ENCODE peak calls at places on chromosomes 3 and 15, in six cellular contexts. M is neuronal stem cell, O is IMR-90, B is mesendoderm, G is mesenchymal stem cell, S is trophoblast cell. L is an unnamed sample.

GRCh38 chr3:170128977-170129431 is 52.5 kb downstream of the PHC3 start:
- DNase-seq in M (no peak), O (peak; percentile 37), B (peak; percentile 44), G (peak; percentile 26), S (no peak), L (no peak)

GRCh38 chr15:48396020-48396419 is 64.8 kb downstream of the DUT start:
- DNase-seq in M (no peak), O (no peak), B (peak; percentile 53), G (no peak), S (no peak), L (no peak)

GRCh38 chr3:127536818-127537810 is 53.4 kb downstream of the TPRA1 start:
- DNase-seq in M (peak; percentile 74), O (no peak), B (peak; percentile 79), G (no peak), S (no peak), L (no peak)

GRCh38 chr15:55861115-55861514 is 118.2 kb upstream of the PRTG start:
- DNase-seq in M (no peak), O (no peak), B (no peak), G (no peak), S (no peak), L (no peak)

GRCh38 chr3:142353571-142353970 is 94.3 kb downstream of the XRN1 start:
- DNase-seq in M (no peak), O (peak; percentile 29), B (no peak), G (peak; percentile 12), S (no peak), L (no peak)

GRCh38 chr15:68599560-68600071 is 20.8 kb downstream of the CORO2B start:
- DNase-seq in M (peak; percentile 86), O (peak; percentile 75), B (peak; percentile 94), G (peak; percentile 87), S (no peak), L (peak; percentile 89)

GRCh38 chr15:48177383-48177874 is 666 bp downstream of the MYEF2 start:
- DNase-seq in M (no peak), O (peak; percentile 62), B (peak; percentile 55), G (peak; percentile 75), S (no peak), L (no peak)

GRCh38 chr3:163560459-163560858 is 1517.8 kb downstream of the SI start:
- DNase-seq in M (no peak), O (no peak), B (peak; percentile 20), G (no peak), S (no peak), L (no peak)

GRCh38 chr3:152539191-152539764 is 270.5 kb downstream of the MBNL1 start:
- DNase-seq in M (no peak), O (no peak), B (peak; percentile 58), G (no peak), S (no peak), L (no peak)

GRCh38 chr3:16404349-16404895 is 109.1 kb downstream of the RFTN1 start:
- DNase-seq in M (no peak), O (no peak), B (no peak), G (no peak), S (no peak), L (no peak)

GRCh38 chr15:93983501-93983900 is 247.9 kb upstream of the MCTP2 start:
- DNase-seq in M (no peak), O (no peak), B (no peak), G (no peak), S (peak; percentile 14), L (no peak)

GRCh38 chr3:177610677-177611654 is 413.7 kb upstream of the TBL1XR1 start:
- DNase-seq in M (no peak), O (peak; percentile 40), B (no peak), G (no peak), S (no peak), L (no peak)

GRCh38 chr3:62954579-62954978 is 79.4 kb upstream of the CADPS start:
- DNase-seq in M (no peak), O (no peak), B (peak; percentile 9), G (no peak), S (no peak), L (no peak)

GRCh38 chr15:56208641-56209155 is 35.0 kb downstream of the RFX7 start:
- DNase-seq in M (no peak), O (peak; percentile 23), B (no peak), G (no peak), S (no peak), L (no peak)

GRCh38 chr3:34727700-34728099 is 911.6 kb upstream of the ARPP21 start:
- DNase-seq in M (no peak), O (no peak), B (no peak), G (no peak), S (no peak), L (no peak)

GRCh38 chr15:85071061-85071460 is 89.4 kb downstream of the PDE8A start:
- DNase-seq in M (no peak), O (no peak), B (no peak), G (no peak), S (no peak), L (no peak)

GRCh38 chr15:67124911-67125588 is 59.6 kb downstream of the SMAD3 start:
- DNase-seq in M (no peak), O (no peak), B (no peak), G (no peak), S (no peak), L (no peak)

GRCh38 chr3:50660386-50660785 is 14.3 kb upstream of the DOCK3 start:
- DNase-seq in M (no peak), O (no peak), B (no peak), G (no peak), S (no peak), L (peak; percentile 15)

GRCh38 chr3:151879037-151879436 is 5.6 kb downstream of the SUCNR1 start:
- DNase-seq in M (no peak), O (peak; percentile 56), B (no peak), G (no peak), S (no peak), L (no peak)

GRCh38 chr3:184776916-184777315 is 35.0 kb upstream of the VPS8 start:
- DNase-seq in M (no peak), O (no peak), B (no peak), G (no peak), S (no peak), L (no peak)

GRCh38 chr3:111681705-111682426 is 86.7 kb upstream of the ZBED2 start:
- DNase-seq in M (no peak), O (no peak), B (no peak), G (no peak), S (no peak), L (no peak)

GRCh38 chr3:120706950-120707349 is 24.9 kb upstream of the HGD start:
- DNase-seq in M (no peak), O (no peak), B (no peak), G (no peak), S (no peak), L (no peak)

GRCh38 chr3:151183253-151183652 is 19.8 kb downstream of the GPR171 start:
- DNase-seq in M (no peak), O (no peak), B (no peak), G (peak; percentile 10), S (no peak), L (no peak)

GRCh38 chr3:148873928-148874326 is 8.8 kb downstream of the CPA3 start:
- DNase-seq in M (no peak), O (peak; percentile 9), B (no peak), G (no peak), S (no peak), L (no peak)

GRCh38 chr15:68025860-68026424 is 28.2 kb upstream of the PIAS1 start:
- DNase-seq in M (no peak), O (peak; percentile 37), B (no peak), G (peak; percentile 36), S (peak; percentile 72), L (no peak)

GRCh38 chr3:193872265-193872753 is 263.6 kb upstream of the HES1 start:
- DNase-seq in M (no peak), O (peak; percentile 98), B (peak; percentile 60), G (peak; percentile 81), S (peak; percentile 94), L (no peak)

GRCh38 chr15:39756806-39757522 is 25.7 kb downstream of the FSIP1 start:
- DNase-seq in M (peak; percentile 62), O (peak; percentile 83), B (peak; percentile 57), G (peak; percentile 67), S (peak; percentile 60), L (no peak)

GRCh38 chr15:39748276-39748675 is 34.4 kb downstream of the FSIP1 start:
- DNase-seq in M (no peak), O (no peak), B (no peak), G (no peak), S (no peak), L (no peak)

GRCh38 chr15:39747326-39747725 is 35.3 kb downstream of the FSIP1 start:
- DNase-seq in M (no peak), O (peak; percentile 84), B (no peak), G (peak; percentile 47), S (no peak), L (no peak)

GRCh38 chr15:39752991-39753390 is 29.6 kb downstream of the FSIP1 start:
- DNase-seq in M (no peak), O (no peak), B (no peak), G (no peak), S (no peak), L (no peak)
- H2BK120ac ChIP-seq in M (no peak overlapping the region), O (no peak overlapping the region), B (no peak overlapping the region), G (no peak overlapping the region), S (no peak overlapping the region), L (no peak overlapping the region)

GRCh38 chr3:124410471-124410870 is 319.8 kb upstream of the UMPS start:
- DNase-seq in M (no peak), O (peak; percentile 47), B (no peak), G (peak; percentile 16), S (no peak), L (no peak)
- H2AK5ac ChIP-seq in M (no peak overlapping the region), O (no peak overlapping the region), B (no peak overlapping the region), G (no peak overlapping the region), S (no peak overlapping the region), L (no peak overlapping the region)

DNA sequence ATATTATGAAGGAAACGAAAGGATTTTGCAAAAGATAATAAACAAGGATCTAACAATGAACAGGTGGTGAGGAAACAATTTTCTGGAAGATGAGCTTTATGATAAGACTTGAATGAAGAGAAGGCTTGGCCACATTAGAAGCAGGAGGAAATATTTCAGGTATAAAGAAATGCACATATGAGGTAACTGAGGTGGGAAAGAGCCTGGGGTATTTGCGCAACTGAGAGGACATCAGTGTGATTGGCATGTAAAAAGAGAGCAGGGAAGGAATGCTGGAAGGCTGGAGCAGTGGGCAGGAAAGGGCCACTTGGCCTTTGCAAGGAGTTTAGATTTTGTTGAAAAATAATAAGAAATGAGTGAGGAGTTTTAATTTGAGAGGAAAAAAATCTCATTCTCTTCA is 414.4 kb upstream of the TMCO5A start:
- DNase-seq in M (no peak), O (no peak), B (no peak), G (no peak), S (no peak), L (no peak)
- H2BK120ac ChIP-seq in M (no peak overlapping the region), O (no peak overlapping the region), B (no peak overlapping the region), G (no peak overlapping the region), S (no peak overlapping the region), L (no peak overlapping the region)

DNA sequence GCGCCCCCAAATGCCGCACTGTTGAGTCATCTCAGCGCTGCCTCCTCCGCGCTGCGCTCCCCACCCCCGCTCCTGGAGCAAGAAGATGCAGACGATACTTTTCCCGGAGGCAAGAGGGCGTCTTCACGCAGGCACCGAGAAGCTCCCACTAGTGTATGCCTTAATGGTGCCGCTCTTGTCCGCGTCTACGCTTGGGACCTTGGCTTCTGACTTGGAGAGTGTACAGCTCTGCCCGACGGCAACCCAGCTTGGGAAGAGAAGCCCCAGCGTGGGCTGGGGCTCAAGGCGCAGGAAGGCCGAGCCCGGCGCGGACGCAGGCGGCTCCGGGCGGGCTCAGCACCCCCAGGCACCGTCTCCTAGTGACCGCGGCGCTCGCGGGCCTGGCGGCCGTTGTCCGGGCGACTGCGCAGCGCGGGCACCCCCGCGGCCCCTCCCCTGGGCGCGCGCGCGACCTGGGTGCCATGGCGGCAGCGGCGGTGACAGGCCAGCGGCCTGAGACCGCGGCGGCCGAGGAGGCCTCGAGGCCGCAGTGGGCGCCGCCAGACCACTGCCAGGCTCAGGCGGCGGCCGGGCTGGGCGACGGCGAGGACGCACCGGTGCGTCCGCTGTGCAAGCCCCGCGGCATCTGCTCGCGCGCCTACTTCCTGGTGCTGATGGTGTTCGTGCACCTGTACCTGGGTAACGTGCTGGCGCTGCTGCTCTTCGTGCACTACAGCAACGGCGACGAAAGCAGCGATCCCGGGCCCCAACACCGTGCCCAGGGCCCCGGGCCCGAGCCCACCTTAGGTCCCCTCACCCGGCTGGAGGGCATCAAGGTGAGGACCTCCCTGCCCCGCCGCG is at the start of gene P4HTM:
- DNase-seq in M (peak; percentile 80), O (peak; percentile 93), B (peak; percentile 93), G (no peak), S (peak; percentile 46), L (peak; percentile 89)
- H2AK5ac ChIP-seq in M (peak within 1 kb of the TSS; percentile 90), O (peak within 1 kb of the TSS; percentile 93), B (no peak within 1 kb of the TSS), G (peak within 1 kb of the TSS; percentile 93), S (peak within 1 kb of the TSS; percentile 44), L (no peak within 1 kb of the TSS)

L was measured in H9.